ENCODE peak calls at places on chromosomes 7 and 10, in five cellular contexts. P is HCT116, C is HepG2, U is K562, N is H1. Y is an unnamed sample.

GRCh38 chr7:117728858-117729257 is 144.4 kb downstream of the CTTNBP2 start:
- DNase-seq in P (no peak), C (no peak), U (no peak), N (no peak), Y (peak; percentile 34)

GRCh38 chr10:31064334-31064733 is 32.7 kb upstream of the ZNF438 start:
- DNase-seq in P (no peak), C (no peak), U (no peak), N (no peak), Y (no peak)

GRCh38 chr7:158508802-158509385 is 78.7 kb downstream of the PTPRN2 start:
- DNase-seq in P (no peak), C (no peak), U (peak; percentile 39), N (no peak), Y (no peak)

GRCh38 chr10:103911021-103911459 is 6.9 kb downstream of the STN1 start:
- DNase-seq in P (no peak), C (no peak), U (no peak), N (no peak), Y (no peak)

GRCh38 chr10:69401416-69401815 is 15.3 kb downstream of the TACR2 start:
- DNase-seq in P (no peak), C (no peak), U (no peak), N (no peak), Y (no peak)

GRCh38 chr7:128963327-128963757 is 25.6 kb downstream of the IRF5 start:
- DNase-seq in P (no peak), C (no peak), U (no peak), N (no peak), Y (peak; percentile 79)

GRCh38 chr7:49803812-49804211 is 30.4 kb downstream of the VWC2 start:
- DNase-seq in P (no peak), C (no peak), U (no peak), N (no peak), Y (no peak)

GRCh38 chr7:110442386-110442837 is 648.5 kb upstream of the LRRN3 start:
- DNase-seq in P (peak; percentile 51), C (peak; percentile 49), U (no peak), N (peak; percentile 66), Y (no peak)

GRCh38 chr7:121102619-121103018 is 114.1 kb downstream of the CPED1 start:
- DNase-seq in P (no peak), C (no peak), U (no peak), N (no peak), Y (no peak)

GRCh38 chr7:74013539-74014272 is 14.3 kb upstream of the ELN start:
- DNase-seq in P (no peak), C (no peak), U (no peak), N (no peak), Y (no peak)

GRCh38 chr10:104337985-104338735 is at the start of gene ITPRIP:
- DNase-seq in P (peak; percentile 69), C (peak; percentile 33), U (peak; percentile 56), N (peak; percentile 82), Y (no peak)

GRCh38 chr10:44198096-44198779 is 186.7 kb downstream of the CXCL12 start:
- DNase-seq in P (no peak), C (no peak), U (no peak), N (no peak), Y (no peak)

GRCh38 chr10:106571216-106571954 is 593.1 kb downstream of the SORCS1 start:
- DNase-seq in P (no peak), C (no peak), U (no peak), N (no peak), Y (no peak)

GRCh38 chr7:136976504-136977251 is 108.2 kb downstream of the CHRM2 start:
- DNase-seq in P (no peak), C (no peak), U (no peak), N (no peak), Y (no peak)

GRCh38 chr7:148419856-148420508 is 170.6 kb upstream of the C7orf33 start:
- DNase-seq in P (no peak), C (no peak), U (no peak), N (no peak), Y (peak; percentile 19)

GRCh38 chr7:19491821-19492452 is 216.9 kb downstream of the POLR1F start:
- DNase-seq in P (peak; percentile 28), C (no peak), U (peak; percentile 7), N (no peak), Y (no peak)

GRCh38 chr10:118754132-118754555 is 626 bp downstream of the CACUL1 start:
- DNase-seq in P (no peak), C (peak; percentile 35), U (peak; percentile 43), N (peak; percentile 69), Y (no peak)

GRCh38 chr10:23534761-23535160 is 95.9 kb downstream of the OTUD1 start:
- DNase-seq in P (no peak), C (no peak), U (no peak), N (no peak), Y (no peak)

GRCh38 chr7:93463764-93464163 is 110.8 kb downstream of the CALCR start:
- DNase-seq in P (no peak), C (no peak), U (no peak), N (no peak), Y (no peak)

GRCh38 chr7:106071356-106071998 is 40.6 kb downstream of the SYPL1 start:
- DNase-seq in P (no peak), C (no peak), U (no peak), N (no peak), Y (peak; percentile 98)

GRCh38 chr10:96306516-96306915 is 2.3 kb downstream of the DNTT start:
- DNase-seq in P (no peak), C (no peak), U (no peak), N (no peak), Y (no peak)

GRCh38 chr7:90271753-90272152 is 26.8 kb downstream of the CFAP69 start:
- DNase-seq in P (no peak), C (peak; percentile 59), U (no peak), N (no peak), Y (no peak)

GRCh38 chr7:158957921-158958471 is 101.6 kb downstream of the DYNC2I1 start:
- DNase-seq in P (no peak), C (no peak), U (peak; percentile 81), N (peak; percentile 65), Y (no peak)

GRCh38 chr7:152406491-152406890 is 29.3 kb downstream of the KMT2C start:
- DNase-seq in P (no peak), C (no peak), U (no peak), N (no peak), Y (no peak)

GRCh38 chr7:117731455-117731854 is 141.8 kb downstream of the CTTNBP2 start:
- DNase-seq in P (no peak), C (no peak), U (no peak), N (no peak), Y (peak; percentile 66)

GRCh38 chr7:68978710-68979109 is 619.6 kb upstream of the AUTS2 start:
- DNase-seq in P (no peak), C (no peak), U (no peak), N (no peak), Y (no peak)

GRCh38 chr10:96664563-96664962 is 55.8 kb downstream of the PIK3AP1 start:
- DNase-seq in P (no peak), C (no peak), U (no peak), N (no peak), Y (no peak)

GRCh38 chr7:105191329-105191728 is 177.3 kb downstream of the KMT2E start:
- DNase-seq in P (no peak), C (no peak), U (no peak), N (no peak), Y (no peak)

GRCh38 chr7:99380032-99380822 is 5.7 kb downstream of the ARPC1B start:
- DNase-seq in P (no peak), C (no peak), U (peak; percentile 56), N (no peak), Y (peak; percentile 94)

GRCh38 chr7:132709971-132710567 is 133.8 kb upstream of the PLXNA4 start:
- DNase-seq in P (peak; percentile 24), C (peak; percentile 10), U (peak; percentile 36), N (peak; percentile 63), Y (no peak)

DNA sequence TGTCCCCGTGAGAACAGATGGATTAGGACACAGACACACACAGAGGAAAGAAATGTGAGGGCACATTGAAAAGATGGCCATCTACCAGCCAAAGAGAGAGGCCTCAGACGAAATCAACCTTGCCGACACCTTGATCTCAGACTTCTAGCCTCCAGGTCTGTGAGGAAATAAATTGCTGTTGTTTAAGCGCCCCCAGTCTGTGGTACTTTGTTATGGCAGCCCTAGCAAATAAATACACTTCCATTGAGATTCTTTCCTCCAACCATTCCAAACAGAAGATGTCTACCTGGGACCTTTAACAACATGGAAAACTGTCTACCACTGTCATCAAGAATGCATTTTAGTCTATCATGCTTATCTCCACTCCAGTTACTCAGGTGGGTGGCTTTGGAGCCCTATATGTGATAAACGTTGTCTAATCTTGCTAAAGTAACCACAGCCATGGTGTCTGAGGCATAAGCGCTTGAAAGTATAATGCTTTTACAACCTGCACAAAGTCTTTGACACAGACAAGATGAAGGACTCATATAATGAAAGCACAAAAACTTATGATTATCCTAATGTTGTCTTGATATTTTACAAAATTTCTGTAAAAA is 244.3 kb downstream of the MTERF1 start:
- DNase-seq in P (peak; percentile 32), C (peak; percentile 35), U (no peak), N (no peak), Y (no peak)
- H3K4me2 ChIP-seq in P (no peak overlapping the region), C (no peak overlapping the region), U (no peak overlapping the region), N (no peak overlapping the region), Y (no peak overlapping the region)

GRCh38 chr7:25854608-25855497 is 297.1 kb upstream of the NFE2L3 start:
- DNase-seq in P (peak; percentile 99), C (peak; percentile 66), U (peak; percentile 91), N (no peak), Y (no peak)
- TF ChIP-seq SRF in P (peak; percentile 27), C (no peak), U (no peak), N (no peak), Y (no peak)

DNA sequence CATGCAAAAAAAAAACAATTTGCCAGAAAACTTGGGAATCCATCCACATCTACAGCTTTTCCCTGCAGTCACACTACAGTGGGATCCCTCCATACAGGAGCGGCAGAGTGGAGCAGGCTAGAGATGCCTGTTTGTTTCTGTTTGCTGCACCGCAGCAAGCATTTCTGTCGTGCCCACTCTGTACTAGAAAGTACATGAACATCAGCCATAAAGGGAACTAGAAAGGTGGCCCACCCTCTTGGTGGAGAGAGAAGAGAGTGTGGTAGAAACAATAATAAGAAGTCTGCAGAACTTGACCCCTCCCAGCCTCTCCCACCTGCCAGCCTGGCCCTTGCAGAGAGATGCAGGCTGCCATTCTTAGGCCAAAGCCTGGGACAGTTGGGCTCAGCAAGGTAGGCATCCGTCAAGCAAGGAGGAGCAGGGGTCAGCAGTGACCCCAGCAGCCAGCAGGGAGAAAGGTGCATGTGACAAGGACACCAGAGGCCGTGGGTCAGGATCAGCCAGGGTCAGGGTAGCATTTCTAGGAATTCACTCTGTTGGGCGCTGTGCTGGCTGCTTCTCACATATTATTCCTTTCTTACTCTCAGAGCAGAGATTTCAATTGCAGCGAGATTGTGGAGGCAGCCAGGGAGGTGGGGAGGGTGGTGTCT is 171.8 kb downstream of the EGFR start:
- DNase-seq in P (no peak), C (no peak), U (no peak), N (peak; percentile 36), Y (no peak)
- H3K4me2 ChIP-seq in P (no peak overlapping the region), C (no peak overlapping the region), U (no peak overlapping the region), N (no peak overlapping the region), Y (no peak overlapping the region)

GRCh38 chr10:93206652-93207051 is 133.0 kb downstream of the CYP26A1 start:
- DNase-seq in P (no peak), C (no peak), U (no peak), N (no peak), Y (no peak)

GRCh38 chr10:93211989-93212388 is 138.3 kb downstream of the CYP26A1 start:
- DNase-seq in P (no peak), C (no peak), U (no peak), N (no peak), Y (no peak)

GRCh38 chr10:93204494-93205485 is 131.1 kb downstream of the CYP26A1 start:
- DNase-seq in P (no peak), C (no peak), U (no peak), N (no peak), Y (no peak)

GRCh38 chr10:93208717-93209464 is 135.2 kb downstream of the CYP26A1 start:
- DNase-seq in P (no peak), C (no peak), U (no peak), N (no peak), Y (no peak)
- TF ChIP-seq SRF in P (no peak), C (no peak), U (no peak), N (no peak), Y (no peak)

Y was measured in GM12878.